ENCODE peak calls at places on chromosomes 7 and 10, in nine cellular contexts. E is right lobe of liver, Z is AG08396, A is heart right ventricle, K is left ventricle myocardium inferior, G is cerebellum, T is GM12865, J is nephron progenitor cell, B is H9. D is an unnamed sample.

GRCh38 chr7:135795846-135796570 is 47.4 kb upstream of the FAM180A start:
- DNase-seq in E (no peak), Z (no peak), A (no peak), K (no peak), G (no peak), T (no peak), J (no peak), B (no peak), D (no peak)

GRCh38 chr7:17234398-17235021 is 63.9 kb upstream of the AHR start:
- DNase-seq in E (no peak), Z (peak; percentile 68), A (peak; percentile 41), K (no peak), G (no peak), T (peak; percentile 89), J (no peak), B (no peak), D (peak; percentile 95)

GRCh38 chr7:9091282-9091681 is 657.9 kb downstream of the NXPH1 start:
- DNase-seq in E (no peak), Z (no peak), A (no peak), K (no peak), G (no peak), T (peak; percentile 42), J (no peak), B (no peak), D (no peak)

GRCh38 chr7:41709621-41710020 is 6.7 kb upstream of the INHBA start:
- DNase-seq in E (no peak), Z (peak; percentile 55), A (no peak), K (no peak), G (no peak), T (no peak), J (no peak), B (no peak), D (peak; percentile 60)

GRCh38 chr7:148699772-148700629 is 1.3 kb downstream of the CUL1 start:
- DNase-seq in E (no peak), Z (peak; percentile 31), A (no peak), K (no peak), G (peak; percentile 47), T (peak; percentile 24), J (no peak), B (no peak), D (peak; percentile 37)

GRCh38 chr7:27203964-27204594 is 4.2 kb upstream of the HOXA13 start:
- DNase-seq in E (no peak), Z (no peak), A (no peak), K (no peak), G (no peak), T (no peak), J (no peak), B (no peak), D (no peak)

GRCh38 chr7:147400221-147400689 is 1190.3 kb upstream of the C7orf33 start:
- DNase-seq in E (no peak), Z (peak; percentile 9), A (no peak), K (no peak), G (no peak), T (no peak), J (no peak), B (no peak), D (peak; percentile 79)

GRCh38 chr7:13848576-13849527 is 140.6 kb downstream of the ETV1 start:
- DNase-seq in E (no peak), Z (no peak), A (no peak), K (no peak), G (peak; percentile 33), T (no peak), J (no peak), B (no peak), D (no peak)

GRCh38 chr7:140640060-140640611 is 477 bp downstream of the DENND2A start:
- DNase-seq in E (no peak), Z (peak; percentile 80), A (peak; percentile 51), K (peak; percentile 60), G (peak; percentile 40), T (no peak), J (peak; percentile 68), B (peak; percentile 51), D (peak; percentile 44)

GRCh38 chr7:32217841-32218467 is 147.7 kb upstream of the PDE1C start:
- DNase-seq in E (no peak), Z (no peak), A (no peak), K (no peak), G (no peak), T (no peak), J (no peak), B (no peak), D (no peak)

GRCh38 chr10:128493811-128494210 is 367.6 kb upstream of the MKI67 start:
- DNase-seq in E (no peak), Z (no peak), A (no peak), K (no peak), G (no peak), T (no peak), J (no peak), B (no peak), D (no peak)

GRCh38 chr7:22109761-22110160 is 164.1 kb upstream of the CDCA7L start:
- DNase-seq in E (peak; percentile 52), Z (peak; percentile 36), A (no peak), K (no peak), G (no peak), T (peak; percentile 57), J (peak; percentile 48), B (peak; percentile 59), D (peak; percentile 31)

D was measured in kidney tubule cell.